ENCODE peak calls at places on chromosome 2, in eight cellular contexts. C is GM12878, G is fibroblast of mammary gland, V is heart right ventricle, F is tibial artery, P is kidney, H is AG10803, I is suprapubic skin. S is an unnamed sample.

GRCh38 chr2:239289545-239289944 is 111.3 kb downstream of the HDAC4 start:
- DNase-seq in C (no peak), G (no peak), V (no peak), F (peak), P (no peak), H (no peak), I (peak), S (peak)

GRCh38 chr2:237490009-237490804 is 3.2 kb downstream of the MLPH start:
- DNase-seq in C (no peak), G (no peak), V (no peak), F (no peak), P (peak), H (no peak), I (peak), S (no peak)

GRCh38 chr2:43070039-43070438 is 156.4 kb downstream of the ZFP36L2 start:
- DNase-seq in C (no peak), G (no peak), V (peak), F (peak), P (peak), H (no peak), I (peak), S (peak)

GRCh38 chr2:220586980-220587549 is 959.6 kb downstream of the SLC4A3 start:
- DNase-seq in C (no peak), G (no peak), V (no peak), F (no peak), P (no peak), H (no peak), I (no peak), S (no peak)

GRCh38 chr2:204487447-204488229 is 57.6 kb upstream of the PARD3B start:
- DNase-seq in C (no peak), G (no peak), V (no peak), F (no peak), P (no peak), H (peak), I (no peak), S (no peak)

GRCh38 chr2:148658807-148659722 is 14.5 kb downstream of the EPC2 start:
- DNase-seq in C (peak), G (peak), V (no peak), F (no peak), P (no peak), H (peak), I (no peak), S (no peak)

GRCh38 chr2:31333527-31334183 is 80.9 kb downstream of the XDH start:
- DNase-seq in C (peak), G (peak), V (peak), F (peak), P (peak), H (peak), I (peak), S (peak)

GRCh38 chr2:49371302-49371701 is 217.0 kb upstream of the FSHR start:
- DNase-seq in C (no peak), G (no peak), V (no peak), F (no peak), P (no peak), H (no peak), I (no peak), S (no peak)

GRCh38 chr2:215660687-215661086 is 224.8 kb upstream of the FN1 start:
- DNase-seq in C (no peak), G (peak), V (no peak), F (no peak), P (no peak), H (peak), I (no peak), S (no peak)

GRCh38 chr2:67717692-67718091 is 320.6 kb downstream of the ETAA1 start:
- DNase-seq in C (no peak), G (peak), V (no peak), F (no peak), P (no peak), H (no peak), I (no peak), S (no peak)

GRCh38 chr2:19355931-19356544 is 2.4 kb downstream of the OSR1 start:
- DNase-seq in C (no peak), G (peak), V (no peak), F (no peak), P (no peak), H (no peak), I (no peak), S (no peak)

GRCh38 chr2:98155721-98156120 is 68.8 kb downstream of the VWA3B start:
- DNase-seq in C (no peak), G (no peak), V (no peak), F (no peak), P (no peak), H (no peak), I (no peak), S (no peak)

GRCh38 chr2:208363485-208363884 is 43.1 kb upstream of the PTH2R start:
- DNase-seq in C (peak), G (peak), V (no peak), F (no peak), P (no peak), H (peak), I (no peak), S (no peak)

GRCh38 chr2:158984554-158985207 is 16.2 kb downstream of the TANC1 start:
- DNase-seq in C (no peak), G (peak), V (peak), F (no peak), P (no peak), H (no peak), I (no peak), S (no peak)

GRCh38 chr2:126145752-126146151 is 510.2 kb upstream of the GYPC start:
- DNase-seq in C (no peak), G (no peak), V (no peak), F (no peak), P (no peak), H (no peak), I (no peak), S (no peak)

GRCh38 chr2:106098081-106098480 is 96.0 kb downstream of the UXS1 start:
- DNase-seq in C (no peak), G (peak), V (no peak), F (no peak), P (no peak), H (no peak), I (no peak), S (no peak)

GRCh38 chr2:173590278-173590811 is 235.7 kb downstream of the CDCA7 start:
- DNase-seq in C (no peak), G (peak), V (peak), F (peak), P (peak), H (peak), I (peak), S (peak)

GRCh38 chr2:111168528-111168929 is 47.8 kb downstream of the BCL2L11 start:
- DNase-seq in C (peak), G (peak), V (peak), F (no peak), P (no peak), H (peak), I (no peak), S (peak)

GRCh38 chr2:10427568-10427975 is 20.6 kb downstream of the ODC1 start:
- DNase-seq in C (no peak), G (no peak), V (no peak), F (no peak), P (no peak), H (peak), I (no peak), S (no peak)

GRCh38 chr2:154693941-154694340 is 4.6 kb upstream of the KCNJ3 start:
- DNase-seq in C (no peak), G (no peak), V (peak), F (no peak), P (no peak), H (no peak), I (no peak), S (no peak)

GRCh38 chr2:134189009-134189717 is 64.7 kb upstream of the MGAT5 start:
- DNase-seq in C (no peak), G (peak), V (no peak), F (no peak), P (no peak), H (peak), I (no peak), S (no peak)

GRCh38 chr2:168241208-168241607 is 6.2 kb downstream of the STK39 start:
- DNase-seq in C (no peak), G (no peak), V (no peak), F (no peak), P (no peak), H (no peak), I (no peak), S (no peak)

GRCh38 chr2:2838548-2838845 is 507.4 kb upstream of the MYT1L start:
- DNase-seq in C (no peak), G (no peak), V (no peak), F (no peak), P (no peak), H (no peak), I (no peak), S (no peak)

GRCh38 chr2:2840101-2840531 is 509.0 kb upstream of the MYT1L start:
- DNase-seq in C (no peak), G (no peak), V (no peak), F (no peak), P (no peak), H (no peak), I (no peak), S (no peak)

GRCh38 chr2:2837768-2838547 is 506.9 kb upstream of the MYT1L start:
- DNase-seq in C (no peak), G (no peak), V (no peak), F (no peak), P (no peak), H (no peak), I (no peak), S (no peak)

GRCh38 chr2:2840681-2841300 is 509.7 kb upstream of the MYT1L start:
- DNase-seq in C (no peak), G (no peak), V (no peak), F (peak), P (no peak), H (no peak), I (no peak), S (peak)

DNA sequence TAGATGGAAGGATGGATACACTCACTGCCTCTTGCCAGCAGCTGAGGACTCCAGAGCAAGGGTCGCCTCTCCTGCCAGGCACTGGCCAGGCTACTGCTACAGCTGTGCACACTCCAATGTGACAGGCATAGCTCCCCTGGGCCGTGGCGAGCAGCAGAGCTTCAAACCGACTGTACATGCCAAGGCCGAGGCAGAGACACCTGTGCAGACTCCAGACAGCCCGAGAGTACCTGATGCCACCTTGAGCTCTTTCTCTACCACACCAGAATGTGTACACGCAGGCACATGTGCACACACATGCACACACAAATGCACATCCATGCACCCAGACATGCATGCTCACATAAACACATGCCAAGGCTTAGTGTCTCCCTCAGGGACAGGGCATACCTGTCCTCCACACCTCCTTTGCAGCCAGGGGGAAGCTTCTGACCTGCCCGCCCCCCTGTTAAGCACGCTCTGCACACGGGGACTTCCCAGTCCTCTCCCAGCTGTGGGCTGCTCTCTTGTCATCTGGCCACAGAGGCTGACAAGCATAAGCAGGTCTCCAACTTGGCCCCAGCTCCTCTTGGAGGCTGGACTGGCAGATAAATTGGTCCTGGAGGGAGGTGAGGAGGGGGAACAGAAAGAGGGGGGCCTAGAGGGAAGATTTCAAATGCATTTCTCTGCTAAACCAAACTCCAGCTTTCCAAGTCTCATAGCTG is 508.5 kb upstream of the MYT1L start:
- DNase-seq in C (no peak), G (no peak), V (no peak), F (peak), P (no peak), H (no peak), I (no peak), S (no peak)
- H3K4me3 ChIP-seq in C (no peak), G (no peak), V (no peak), F (no peak), P (no peak), H (no peak), I (no peak), S (no peak)

DNA sequence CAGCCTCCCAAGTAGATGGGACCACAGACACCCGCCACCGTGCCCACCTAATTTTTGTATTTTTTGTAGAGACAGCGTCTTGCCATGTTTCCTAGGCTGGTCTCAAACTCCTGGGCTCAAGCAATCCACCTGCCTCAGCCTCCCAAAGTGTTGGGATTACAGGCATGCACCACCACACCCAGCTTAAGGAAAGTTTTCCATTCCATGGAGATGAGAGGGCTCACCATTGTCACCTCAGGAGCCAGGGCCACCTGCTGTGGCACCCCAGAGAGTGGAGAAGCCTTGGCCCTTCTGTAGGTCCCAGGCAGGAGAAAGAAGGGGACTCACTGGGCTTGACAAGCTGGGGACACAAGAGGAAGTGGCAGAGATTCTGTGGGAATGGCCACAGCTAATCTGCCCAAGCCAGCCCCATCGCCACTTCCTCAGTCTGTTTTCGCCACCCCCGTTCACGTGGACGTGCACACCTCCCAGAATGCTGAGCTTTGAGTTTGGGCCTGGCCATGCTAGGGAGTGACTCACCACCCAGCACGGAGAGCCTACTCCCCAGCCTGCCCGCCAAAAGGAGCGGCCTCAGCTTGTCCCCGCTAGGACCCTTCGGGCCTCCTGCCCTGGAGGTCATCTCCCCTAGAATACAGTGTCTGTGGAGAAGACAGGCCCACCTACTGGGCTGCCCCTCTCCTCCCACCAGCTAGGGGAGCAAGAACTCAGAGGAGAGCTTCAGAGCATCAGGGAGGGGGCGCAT is 4.8 kb downstream of the SLC35F6 start:
- DNase-seq in C (no peak), G (peak), V (peak), F (peak), P (peak), H (peak), I (peak), S (peak)
- H3K4me3 ChIP-seq in C (no peak), G (no peak), V (no peak), F (no peak), P (no peak), H (no peak), I (peak), S (no peak)

GRCh38 chr2:136130045-136130444 is 12.1 kb upstream of the CXCR4 start:
- DNase-seq in C (no peak), G (no peak), V (no peak), F (no peak), P (no peak), H (no peak), I (no peak), S (no peak)
- H3K4me3 ChIP-seq in C (no peak), G (no peak), V (no peak), F (no peak), P (no peak), H (no peak), I (no peak), S (no peak)

GRCh38 chr2:171864357-171864985 is 29.6 kb downstream of the SLC25A12 start:
- DNase-seq in C (no peak), G (no peak), V (no peak), F (no peak), P (no peak), H (no peak), I (no peak), S (no peak)
- H3K4me3 ChIP-seq in C (no peak), G (no peak), V (no peak), F (no peak), P (no peak), H (no peak), I (no peak), S (no peak)

GRCh38 chr2:72862239-72862988 is 24.8 kb upstream of the SPR start:
- DNase-seq in C (peak), G (peak), V (peak), F (peak), P (peak), H (peak), I (peak), S (peak)

GRCh38 chr2:72859831-72860262 is 27.4 kb upstream of the SPR start:
- DNase-seq in C (no peak), G (peak), V (no peak), F (no peak), P (no peak), H (peak), I (no peak), S (no peak)

GRCh38 chr2:72864500-72864899 is 22.7 kb upstream of the SPR start:
- DNase-seq in C (no peak), G (peak), V (no peak), F (no peak), P (no peak), H (peak), I (no peak), S (no peak)

DNA sequence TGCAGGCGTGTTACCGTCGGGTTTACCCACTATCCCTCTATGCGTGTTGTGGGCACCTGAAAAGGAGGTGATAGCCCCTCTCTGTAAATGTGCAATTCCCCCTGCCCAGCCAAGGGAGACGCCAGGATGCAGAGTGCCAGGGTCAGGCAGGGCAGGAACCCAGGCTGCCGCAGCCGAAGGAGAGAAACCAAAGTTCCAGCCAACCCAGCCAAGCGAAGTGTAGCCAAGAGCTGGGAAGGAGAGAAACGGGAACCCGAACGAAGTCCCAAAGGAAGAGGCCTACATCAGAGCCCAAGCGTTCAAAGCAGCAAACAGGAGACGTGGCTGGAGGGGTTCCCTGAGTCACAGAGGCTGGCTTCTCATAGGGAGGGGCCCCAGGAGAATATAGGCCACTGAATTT is 24.2 kb upstream of the SPR start:
- DNase-seq in C (no peak), G (no peak), V (no peak), F (no peak), P (no peak), H (no peak), I (no peak), S (no peak)
- H3K4me3 ChIP-seq in C (no peak), G (no peak), V (no peak), F (peak), P (no peak), H (no peak), I (peak), S (no peak)

GRCh38 chr2:60440080-60440753 is 113.2 kb downstream of the BCL11A start:
- DNase-seq in C (no peak), G (no peak), V (no peak), F (no peak), P (no peak), H (no peak), I (no peak), S (no peak)
- H3K4me3 ChIP-seq in C (peak), G (no peak), V (no peak), F (no peak), P (no peak), H (no peak), I (no peak), S (no peak)

GRCh38 chr2:88690591-88691338 is 708 bp upstream of the RPIA start:
- DNase-seq in C (no peak), G (peak), V (peak), F (no peak), P (peak), H (peak), I (peak), S (peak)

GRCh38 chr2:88692187-88692586 is 714 bp downstream of the RPIA start:
- DNase-seq in C (no peak), G (peak), V (peak), F (no peak), P (no peak), H (peak), I (peak), S (peak)

GRCh38 chr2:88691339-88692183 is at the start of gene RPIA:
- DNase-seq in C (peak), G (peak), V (peak), F (peak), P (peak), H (peak), I (peak), S (peak)

GRCh38 chr2:88697361-88698026 is 6.0 kb downstream of the RPIA start:
- DNase-seq in C (no peak), G (no peak), V (no peak), F (no peak), P (no peak), H (no peak), I (no peak), S (no peak)

DNA sequence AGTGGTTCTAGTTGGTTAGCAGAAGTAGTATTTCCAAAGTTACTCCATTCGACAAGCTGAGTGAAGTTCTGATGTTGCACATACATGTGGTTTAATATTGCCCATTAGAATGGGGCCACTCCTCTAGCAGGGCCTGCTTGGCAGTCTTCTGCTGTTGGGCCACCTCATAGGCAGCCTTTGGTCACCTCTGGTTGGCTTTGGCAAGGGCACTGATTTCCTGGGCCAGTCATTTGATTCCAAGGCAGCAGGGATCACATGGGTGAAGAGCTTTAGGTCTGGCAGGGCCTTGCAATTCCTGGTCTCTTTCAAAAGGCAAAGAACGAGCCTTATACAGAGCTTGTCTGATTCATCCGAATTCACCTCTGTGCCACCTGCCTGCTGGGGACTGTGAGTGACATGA is 2.5 kb downstream of the RPIA start:
- DNase-seq in C (no peak), G (no peak), V (no peak), F (no peak), P (no peak), H (no peak), I (no peak), S (no peak)
- H3K4me3 ChIP-seq in C (no peak), G (no peak), V (no peak), F (no peak), P (no peak), H (no peak), I (no peak), S (no peak)

DNA sequence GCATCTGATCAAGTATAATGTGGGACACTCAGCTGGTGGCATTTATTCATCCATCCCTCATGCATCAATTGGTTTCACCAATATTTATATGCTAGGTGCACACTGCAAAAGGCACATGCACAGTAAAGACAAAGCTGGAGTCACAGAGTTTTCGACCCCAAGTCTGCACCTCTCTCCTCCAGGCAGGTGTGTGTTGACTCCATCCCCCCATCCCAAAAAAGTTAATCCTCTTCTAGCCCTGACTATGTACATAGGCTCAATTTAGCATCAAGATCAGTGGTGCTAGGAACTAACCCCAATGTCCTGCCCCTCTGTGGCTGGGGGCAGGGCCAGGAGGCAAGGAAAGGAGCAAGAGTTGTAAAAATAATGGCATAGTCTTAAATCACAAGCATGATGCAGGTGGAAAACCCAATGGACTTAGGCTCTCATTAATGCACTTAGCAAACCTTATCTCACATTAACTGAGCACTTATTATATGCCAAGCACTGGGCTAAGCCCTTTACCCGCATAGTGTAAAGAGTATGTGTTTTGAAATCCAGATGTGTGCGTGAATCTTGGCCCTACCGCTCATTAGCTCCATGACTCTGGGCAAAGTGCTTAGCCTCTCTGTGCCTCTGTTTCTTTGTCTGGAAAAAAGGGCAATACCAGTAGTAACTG is 3.1 kb downstream of the EVA1A start:
- DNase-seq in C (no peak), G (no peak), V (no peak), F (no peak), P (no peak), H (no peak), I (no peak), S (no peak)
- H3K4me3 ChIP-seq in C (no peak), G (no peak), V (no peak), F (no peak), P (no peak), H (no peak), I (no peak), S (no peak)

GRCh38 chr2:54336136-54336976 is 80.3 kb upstream of the TSPYL6 start:
- DNase-seq in C (no peak), G (peak), V (no peak), F (no peak), P (no peak), H (peak), I (no peak), S (no peak)
- H3K4me3 ChIP-seq in C (no peak), G (no peak), V (no peak), F (no peak), P (no peak), H (no peak), I (no peak), S (no peak)